ENCODE peak calls at places on chromosomes 6 and 20, in four cellular contexts. V, H, A and B are unnamed samples.

GRCh38 chr6:312704-313485 is 20.6 kb downstream of the DUSP22 start:
- DNase-seq in V (no peak), H (no peak), A (no peak), B (no peak)

GRCh38 chr6:169640347-169640972 is 61.4 kb downstream of the WDR27 start:
- DNase-seq in V (no peak), H (peak), A (no peak), B (no peak)

GRCh38 chr6:55841341-55841740 is 34.0 kb downstream of the BMP5 start:
- DNase-seq in V (no peak), H (no peak), A (no peak), B (no peak)

GRCh38 chr6:107466062-107466461 is 6.7 kb upstream of the PDSS2 start:
- DNase-seq in V (no peak), H (no peak), A (no peak), B (no peak)

GRCh38 chr20:8454137-8454712 is 322.2 kb downstream of the PLCB1 start:
- DNase-seq in V (peak), H (peak), A (peak), B (no peak)

GRCh38 chr6:137848672-137849071 is 18.4 kb upstream of the TNFAIP3 start:
- DNase-seq in V (no peak), H (peak), A (peak), B (no peak)

GRCh38 chr20:2984028-2984501 is 59.4 kb upstream of the GNRH2 start:
- DNase-seq in V (no peak), H (no peak), A (no peak), B (no peak)

GRCh38 chr6:167465497-167465896 is 140.6 kb downstream of the TTLL2 start:
- DNase-seq in V (no peak), H (no peak), A (no peak), B (no peak)

GRCh38 chr6:27280064-27280539 is 32.0 kb downstream of the POM121L2 start:
- DNase-seq in V (peak), H (peak), A (peak), B (peak)

GRCh38 chr20:57374931-57375651 is 16.1 kb upstream of the RBM38 start:
- DNase-seq in V (no peak), H (no peak), A (no peak), B (no peak)

GRCh38 chr6:10759884-10760329 is 12.3 kb downstream of the TMEM14B start:
- DNase-seq in V (peak), H (peak), A (no peak), B (peak)

GRCh38 chr6:51410453-51410852 is 591.8 kb downstream of the TFAP2B start:
- DNase-seq in V (no peak), H (no peak), A (no peak), B (no peak)

GRCh38 chr20:535958-536357 is 7.6 kb downstream of the CSNK2A1 start:
- DNase-seq in V (no peak), H (no peak), A (no peak), B (no peak)

GRCh38 chr6:31946370-31946885 is 533 bp downstream of the CFB start:
- DNase-seq in V (no peak), H (no peak), A (no peak), B (no peak)

GRCh38 chr6:105135056-105135455 is 44.8 kb downstream of the POPDC3 start:
- DNase-seq in V (peak), H (peak), A (peak), B (no peak)

GRCh38 chr6:130680118-130680517 is 147.1 kb upstream of the SMLR1 start:
- DNase-seq in V (no peak), H (peak), A (no peak), B (no peak)

GRCh38 chr6:142384455-142385332 is 82.9 kb downstream of the ADGRG6 start:
- DNase-seq in V (no peak), H (peak), A (no peak), B (no peak)

GRCh38 chr6:100595456-100595855 is 130.7 kb upstream of the SIM1 start:
- DNase-seq in V (no peak), H (no peak), A (no peak), B (no peak)

GRCh38 chr20:3461911-3462677 is 8.7 kb upstream of the ATRN start:
- DNase-seq in V (no peak), H (no peak), A (no peak), B (no peak)

GRCh38 chr20:64104667-64105451 is 2.5 kb downstream of the NPBWR2 start:
- DNase-seq in V (no peak), H (no peak), A (no peak), B (no peak)

GRCh38 chr6:38322123-38322522 is 317.6 kb downstream of the BTBD9 start:
- DNase-seq in V (no peak), H (no peak), A (no peak), B (no peak)

GRCh38 chr6:105263685-105264298 is 84.0 kb upstream of the POPDC3 start:
- DNase-seq in V (no peak), H (peak), A (no peak), B (no peak)

GRCh38 chr6:45436544-45437440 is 59.1 kb upstream of the SUPT3H start:
- DNase-seq in V (no peak), H (peak), A (no peak), B (peak)

GRCh38 chr20:56788671-56789610 is 159.8 kb downstream of the TFAP2C start:
- DNase-seq in V (peak), H (no peak), A (no peak), B (no peak)

GRCh38 chr6:32152414-32153251 is 894 bp upstream of the PRRT1 start:
- DNase-seq in V (no peak), H (peak), A (no peak), B (peak)

DNA sequence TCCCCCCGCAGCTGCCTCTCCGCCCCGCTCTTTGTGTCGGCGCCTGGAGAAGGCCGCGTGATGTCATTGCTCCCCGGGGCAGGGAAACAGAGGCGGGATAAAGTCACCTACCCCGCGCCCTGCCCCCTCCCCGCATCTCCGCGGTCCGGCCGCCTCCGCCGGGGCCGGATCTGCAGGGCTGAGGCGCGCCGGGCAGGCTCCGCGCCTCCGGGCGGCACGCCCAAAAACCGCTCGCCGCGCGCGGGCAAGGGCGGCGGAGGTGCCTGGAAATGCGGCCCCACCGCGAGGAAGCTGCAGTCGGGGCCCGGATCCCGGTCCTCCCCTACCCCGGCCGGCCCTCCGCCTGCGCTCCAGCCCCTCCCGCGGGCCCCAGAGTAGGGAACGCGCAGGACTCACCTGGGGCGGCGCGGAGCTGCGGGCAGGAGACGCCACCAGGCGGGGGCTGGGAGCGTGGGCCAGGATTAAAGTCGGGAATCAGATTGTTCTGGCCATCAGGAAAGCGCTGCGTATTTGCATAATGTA is at the start of gene FAXC:
- DNase-seq in V (peak), H (peak), A (peak), B (peak)
- TF ChIP-seq MAZ in V (no peak), H (no peak), A (no peak), B (no peak)

GRCh38 chr20:41655966-41656685 is 37.9 kb upstream of the CHD6 start:
- DNase-seq in V (no peak), H (no peak), A (no peak), B (no peak)
- TF ChIP-seq MAZ in V (no peak), H (no peak), A (no peak), B (no peak)

DNA sequence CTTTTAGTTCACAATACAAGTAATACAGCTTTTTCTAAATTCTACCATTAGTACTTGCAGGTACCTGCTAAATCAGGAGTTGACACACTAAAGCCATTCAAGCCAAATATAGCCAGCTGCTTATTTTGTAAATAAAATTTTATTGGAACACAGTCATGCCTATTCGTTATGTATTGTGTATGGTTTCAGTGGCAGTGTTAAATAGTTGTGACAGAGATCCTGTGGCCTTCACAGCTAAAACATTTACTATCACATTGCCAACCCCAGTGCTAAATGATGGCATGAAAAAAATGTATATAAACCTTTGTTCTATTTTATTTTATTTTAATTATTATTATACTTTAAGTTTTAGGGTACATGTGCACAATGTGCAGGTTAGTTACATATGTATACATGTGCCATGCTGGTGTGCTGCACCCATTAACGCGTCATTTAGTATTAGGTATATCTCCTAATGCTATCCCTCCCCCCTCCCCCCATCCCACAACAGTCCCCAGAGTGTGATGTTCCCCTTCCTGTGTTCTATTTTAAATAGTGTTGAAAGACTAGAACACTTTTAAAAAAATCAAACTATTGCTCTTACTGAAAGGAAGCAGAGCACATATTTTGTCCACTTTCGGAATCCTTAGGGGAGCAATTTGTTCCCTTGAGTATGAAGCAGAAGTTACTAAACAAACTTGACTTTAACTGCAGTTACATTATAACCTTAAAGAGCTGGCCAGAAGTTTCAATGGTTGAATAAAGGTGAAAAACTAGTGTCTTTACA is 115.7 kb downstream of the PRIM2 start:
- DNase-seq in V (no peak), H (no peak), A (no peak), B (no peak)
- TF ChIP-seq MAZ in V (no peak), H (no peak), A (no peak), B (no peak)

GRCh38 chr6:74249658-74250057 is 553.7 kb downstream of the CD109 start:
- DNase-seq in V (no peak), H (peak), A (no peak), B (no peak)

GRCh38 chr6:74250161-74250560 is 554.2 kb downstream of the CD109 start:
- DNase-seq in V (no peak), H (no peak), A (no peak), B (no peak)

GRCh38 chr6:74253261-74253660 is 557.3 kb downstream of the CD109 start:
- DNase-seq in V (no peak), H (no peak), A (no peak), B (no peak)

GRCh38 chr6:74248966-74249365 is 553.0 kb downstream of the CD109 start:
- DNase-seq in V (no peak), H (peak), A (no peak), B (no peak)
- TF ChIP-seq MAZ in V (no peak), H (no peak), A (no peak), B (no peak)

GRCh38 chr20:59785118-59785959 is 148.1 kb downstream of the SYCP2 start:
- DNase-seq in V (no peak), H (no peak), A (no peak), B (no peak)
- TF ChIP-seq MAZ in V (no peak), H (no peak), A (no peak), B (no peak)

DNA sequence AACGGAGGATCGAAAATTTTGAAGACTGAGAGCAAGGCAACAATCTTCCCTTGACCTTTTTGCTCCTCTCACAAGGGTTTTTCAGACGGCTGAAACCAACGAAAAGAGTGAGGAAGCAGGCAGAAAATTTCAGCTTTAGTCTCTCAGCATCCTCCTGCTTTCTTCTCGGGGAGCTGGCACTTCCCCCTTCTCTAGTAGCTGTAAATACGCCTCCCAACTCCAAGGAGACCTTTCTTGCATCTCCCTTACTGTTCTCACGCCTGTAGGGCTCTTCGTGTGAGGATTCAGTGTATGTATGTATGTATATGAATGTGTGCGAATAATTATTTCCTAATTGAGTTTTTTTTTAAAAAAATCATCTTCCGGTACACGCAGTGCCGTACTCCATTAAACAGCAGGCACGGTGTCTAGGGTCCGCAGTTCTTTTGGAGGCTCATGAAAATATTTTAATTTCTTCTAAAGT is 85.3 kb downstream of the HFE start:
- DNase-seq in V (no peak), H (peak), A (no peak), B (peak)
- TF ChIP-seq MAZ in V (no peak), H (no peak), A (no peak), B (no peak)

GRCh38 chr6:3230275-3231212 is 3.1 kb upstream of the TUBB2B start:
- DNase-seq in V (no peak), H (peak), A (no peak), B (no peak)

GRCh38 chr6:3233321-3233720 is 5.9 kb upstream of the TUBB2B start:
- DNase-seq in V (no peak), H (no peak), A (no peak), B (no peak)

GRCh38 chr6:3229566-3230274 is 2.3 kb upstream of the TUBB2B start:
- DNase-seq in V (no peak), H (no peak), A (no peak), B (peak)

GRCh38 chr6:3232017-3232838 is 4.8 kb upstream of the TUBB2B start:
- DNase-seq in V (no peak), H (no peak), A (no peak), B (no peak)

GRCh38 chr6:3231213-3232016 is 4.0 kb upstream of the TUBB2B start:
- DNase-seq in V (peak), H (peak), A (peak), B (no peak)
- TF ChIP-seq MAZ in V (no peak), H (no peak), A (peak), B (no peak)

GRCh38 chr6:150867117-150867516 is 1.6 kb downstream of the MTHFD1L start:
- DNase-seq in V (no peak), H (no peak), A (no peak), B (no peak)
- TF ChIP-seq MAZ in V (no peak), H (no peak), A (no peak), B (no peak)

GRCh38 chr6:131917318-131917717 is 33.9 kb downstream of the CCN2 start:
- DNase-seq in V (no peak), H (no peak), A (no peak), B (no peak)

GRCh38 chr6:131917763-131918649 is 33.2 kb downstream of the CCN2 start:
- DNase-seq in V (no peak), H (no peak), A (no peak), B (no peak)

GRCh38 chr6:131914234-131914633 is 36.9 kb downstream of the CCN2 start:
- DNase-seq in V (no peak), H (peak), A (no peak), B (no peak)

GRCh38 chr6:131916847-131917246 is 34.3 kb downstream of the CCN2 start:
- DNase-seq in V (no peak), H (no peak), A (no peak), B (no peak)

GRCh38 chr6:131914967-131915751 is 36.0 kb downstream of the CCN2 start:
- DNase-seq in V (peak), H (peak), A (peak), B (peak)
- TF ChIP-seq MAZ in V (no peak), H (no peak), A (no peak), B (no peak)